ENCODE peak calls at places on chromosomes 12 and 14, in eight cellular contexts. One of them, this sample, is unnamed.

GRCh38 chr12:29609431-29610215 is 112.1 kb upstream of the OVCH1 start:
- DNase-seq in A673: no peak
- DNase-seq in gastrocnemius medialis: no peak
- DNase-seq in Peyer's patch: no peak
- DNase-seq in upper lobe of right lung: no peak
- DNase-seq in esophagus squamous epithelium: no peak
- DNase-seq in HCT116: no peak
- DNase-seq in fibroblast of lung: no peak
- DNase-seq in this sample: no peak

GRCh38 chr12:991350-992278 is 591 bp downstream of the ERC1 start:
- DNase-seq in A673: peak
- DNase-seq in gastrocnemius medialis: no peak
- DNase-seq in Peyer's patch: peak
- DNase-seq in upper lobe of right lung: no peak
- DNase-seq in esophagus squamous epithelium: no peak
- DNase-seq in HCT116: no peak
- DNase-seq in fibroblast of lung: no peak
- DNase-seq in this sample: no peak

GRCh38 chr12:77734489-77734888 is 96.2 kb upstream of the NAV3 start:
- DNase-seq in A673: no peak
- DNase-seq in gastrocnemius medialis: no peak
- DNase-seq in Peyer's patch: no peak
- DNase-seq in upper lobe of right lung: no peak
- DNase-seq in esophagus squamous epithelium: no peak
- DNase-seq in HCT116: no peak
- DNase-seq in fibroblast of lung: peak
- DNase-seq in this sample: no peak

GRCh38 chr12:13896063-13896626 is 85.3 kb downstream of the GRIN2B start:
- DNase-seq in A673: no peak
- DNase-seq in gastrocnemius medialis: no peak
- DNase-seq in Peyer's patch: no peak
- DNase-seq in upper lobe of right lung: no peak
- DNase-seq in esophagus squamous epithelium: no peak
- DNase-seq in HCT116: no peak
- DNase-seq in fibroblast of lung: no peak
- DNase-seq in this sample: no peak

GRCh38 chr12:91687052-91688017 is 458.3 kb downstream of the BTG1 start:
- DNase-seq in A673: no peak
- DNase-seq in gastrocnemius medialis: no peak
- DNase-seq in Peyer's patch: no peak
- DNase-seq in upper lobe of right lung: no peak
- DNase-seq in esophagus squamous epithelium: no peak
- DNase-seq in HCT116: peak
- DNase-seq in fibroblast of lung: no peak
- DNase-seq in this sample: no peak

GRCh38 chr14:22890416-22890815 is 7.4 kb downstream of the REM2 start:
- DNase-seq in A673: no peak
- DNase-seq in gastrocnemius medialis: no peak
- DNase-seq in Peyer's patch: no peak
- DNase-seq in upper lobe of right lung: no peak
- DNase-seq in esophagus squamous epithelium: no peak
- DNase-seq in HCT116: no peak
- DNase-seq in fibroblast of lung: no peak
- DNase-seq in this sample: no peak

GRCh38 chr14:38184132-38184531 is 23.6 kb upstream of the SSTR1 start:
- DNase-seq in A673: no peak
- DNase-seq in gastrocnemius medialis: no peak
- DNase-seq in Peyer's patch: no peak
- DNase-seq in upper lobe of right lung: no peak
- DNase-seq in esophagus squamous epithelium: no peak
- DNase-seq in HCT116: no peak
- DNase-seq in fibroblast of lung: no peak
- DNase-seq in this sample: no peak

GRCh38 chr12:49462103-49462739 is 76.6 kb upstream of the KCNH3 start:
- DNase-seq in A673: no peak
- DNase-seq in gastrocnemius medialis: peak
- DNase-seq in Peyer's patch: no peak
- DNase-seq in upper lobe of right lung: no peak
- DNase-seq in esophagus squamous epithelium: no peak
- DNase-seq in HCT116: no peak
- DNase-seq in fibroblast of lung: no peak
- DNase-seq in this sample: no peak

GRCh38 chr12:40569626-40570179 is 122.5 kb upstream of the CNTN1 start:
- DNase-seq in A673: no peak
- DNase-seq in gastrocnemius medialis: no peak
- DNase-seq in Peyer's patch: no peak
- DNase-seq in upper lobe of right lung: no peak
- DNase-seq in esophagus squamous epithelium: no peak
- DNase-seq in HCT116: no peak
- DNase-seq in fibroblast of lung: peak
- DNase-seq in this sample: no peak

GRCh38 chr12:47891356-47891755 is 13.4 kb downstream of the VDR start:
- DNase-seq in A673: no peak
- DNase-seq in gastrocnemius medialis: no peak
- DNase-seq in Peyer's patch: no peak
- DNase-seq in upper lobe of right lung: no peak
- DNase-seq in esophagus squamous epithelium: no peak
- DNase-seq in HCT116: no peak
- DNase-seq in fibroblast of lung: peak
- DNase-seq in this sample: no peak

GRCh38 chr14:95218472-95219193 is 61.3 kb upstream of the DICER1 start:
- DNase-seq in A673: no peak
- DNase-seq in gastrocnemius medialis: no peak
- DNase-seq in Peyer's patch: no peak
- DNase-seq in upper lobe of right lung: no peak
- DNase-seq in esophagus squamous epithelium: no peak
- DNase-seq in HCT116: no peak
- DNase-seq in fibroblast of lung: no peak
- DNase-seq in this sample: no peak

GRCh38 chr12:91774471-91774921 is 371.1 kb downstream of the BTG1 start:
- DNase-seq in A673: no peak
- DNase-seq in gastrocnemius medialis: no peak
- DNase-seq in Peyer's patch: no peak
- DNase-seq in upper lobe of right lung: no peak
- DNase-seq in esophagus squamous epithelium: no peak
- DNase-seq in HCT116: no peak
- DNase-seq in fibroblast of lung: peak
- DNase-seq in this sample: no peak

GRCh38 chr12:31234053-31234835 is 91.7 kb downstream of the SINHCAF start:
- DNase-seq in A673: no peak
- DNase-seq in gastrocnemius medialis: no peak
- DNase-seq in Peyer's patch: no peak
- DNase-seq in upper lobe of right lung: no peak
- DNase-seq in esophagus squamous epithelium: no peak
- DNase-seq in HCT116: no peak
- DNase-seq in fibroblast of lung: no peak
- DNase-seq in this sample: peak

GRCh38 chr12:51475543-51475942 is 50.9 kb downstream of the SLC4A8 start:
- DNase-seq in A673: no peak
- DNase-seq in gastrocnemius medialis: no peak
- DNase-seq in Peyer's patch: no peak
- DNase-seq in upper lobe of right lung: no peak
- DNase-seq in esophagus squamous epithelium: no peak
- DNase-seq in HCT116: no peak
- DNase-seq in fibroblast of lung: no peak
- DNase-seq in this sample: no peak

GRCh38 chr14:100192250-100192671 is 32.8 kb upstream of the DEGS2 start:
- DNase-seq in A673: no peak
- DNase-seq in gastrocnemius medialis: peak
- DNase-seq in Peyer's patch: peak
- DNase-seq in upper lobe of right lung: peak
- DNase-seq in esophagus squamous epithelium: no peak
- DNase-seq in HCT116: no peak
- DNase-seq in fibroblast of lung: no peak
- DNase-seq in this sample: peak

GRCh38 chr14:96154900-96155299 is 49.7 kb upstream of the BDKRB2 start:
- DNase-seq in A673: no peak
- DNase-seq in gastrocnemius medialis: no peak
- DNase-seq in Peyer's patch: no peak
- DNase-seq in upper lobe of right lung: no peak
- DNase-seq in esophagus squamous epithelium: no peak
- DNase-seq in HCT116: no peak
- DNase-seq in fibroblast of lung: no peak
- DNase-seq in this sample: no peak

GRCh38 chr14:106327234-106327633 is 800.9 kb downstream of the TMEM121 start:
- DNase-seq in A673: no peak
- DNase-seq in gastrocnemius medialis: no peak
- DNase-seq in Peyer's patch: no peak
- DNase-seq in upper lobe of right lung: no peak
- DNase-seq in esophagus squamous epithelium: no peak
- DNase-seq in HCT116: no peak
- DNase-seq in fibroblast of lung: no peak
- DNase-seq in this sample: no peak

GRCh38 chr12:12979731-12980259 is 20.3 kb downstream of the HEBP1 start:
- DNase-seq in A673: no peak
- DNase-seq in gastrocnemius medialis: no peak
- DNase-seq in Peyer's patch: no peak
- DNase-seq in upper lobe of right lung: no peak
- DNase-seq in esophagus squamous epithelium: no peak
- DNase-seq in HCT116: no peak
- DNase-seq in fibroblast of lung: peak
- DNase-seq in this sample: no peak

GRCh38 chr12:46453428-46453827 is 80.9 kb upstream of the SLC38A2 start:
- DNase-seq in A673: no peak
- DNase-seq in gastrocnemius medialis: no peak
- DNase-seq in Peyer's patch: no peak
- DNase-seq in upper lobe of right lung: no peak
- DNase-seq in esophagus squamous epithelium: no peak
- DNase-seq in HCT116: no peak
- DNase-seq in fibroblast of lung: no peak
- DNase-seq in this sample: no peak

GRCh38 chr14:101116486-101117130 is 213.1 kb upstream of the RTL1 start:
- DNase-seq in A673: no peak
- DNase-seq in gastrocnemius medialis: no peak
- DNase-seq in Peyer's patch: peak
- DNase-seq in upper lobe of right lung: no peak
- DNase-seq in esophagus squamous epithelium: no peak
- DNase-seq in HCT116: no peak
- DNase-seq in fibroblast of lung: no peak
- DNase-seq in this sample: no peak

GRCh38 chr12:69022674-69023073 is 89.7 kb upstream of the CPM start:
- DNase-seq in A673: no peak
- DNase-seq in gastrocnemius medialis: no peak
- DNase-seq in Peyer's patch: no peak
- DNase-seq in upper lobe of right lung: no peak
- DNase-seq in esophagus squamous epithelium: no peak
- DNase-seq in HCT116: no peak
- DNase-seq in fibroblast of lung: no peak
- DNase-seq in this sample: no peak

GRCh38 chr12:65300679-65301349 is 22.3 kb downstream of the MSRB3 start:
- DNase-seq in A673: peak
- DNase-seq in gastrocnemius medialis: no peak
- DNase-seq in Peyer's patch: no peak
- DNase-seq in upper lobe of right lung: no peak
- DNase-seq in esophagus squamous epithelium: no peak
- DNase-seq in HCT116: peak
- DNase-seq in fibroblast of lung: peak
- DNase-seq in this sample: no peak

GRCh38 chr14:103856105-103856504 is 8.7 kb upstream of the PPP1R13B start:
- DNase-seq in A673: no peak
- DNase-seq in gastrocnemius medialis: no peak
- DNase-seq in Peyer's patch: no peak
- DNase-seq in upper lobe of right lung: no peak
- DNase-seq in esophagus squamous epithelium: no peak
- DNase-seq in HCT116: no peak
- DNase-seq in fibroblast of lung: no peak
- DNase-seq in this sample: peak

GRCh38 chr14:103857256-103857655 is 9.9 kb upstream of the PPP1R13B start:
- DNase-seq in A673: no peak
- DNase-seq in gastrocnemius medialis: no peak
- DNase-seq in Peyer's patch: no peak
- DNase-seq in upper lobe of right lung: no peak
- DNase-seq in esophagus squamous epithelium: no peak
- DNase-seq in HCT116: no peak
- DNase-seq in fibroblast of lung: no peak
- DNase-seq in this sample: peak

GRCh38 chr14:103854017-103854808 is 6.8 kb upstream of the PPP1R13B start:
- DNase-seq in A673: no peak
- DNase-seq in gastrocnemius medialis: no peak
- DNase-seq in Peyer's patch: no peak
- DNase-seq in upper lobe of right lung: no peak
- DNase-seq in esophagus squamous epithelium: no peak
- DNase-seq in HCT116: no peak
- DNase-seq in fibroblast of lung: no peak
- DNase-seq in this sample: peak

GRCh38 chr14:103855734-103856095 is 8.3 kb upstream of the PPP1R13B start:
- DNase-seq in A673: no peak
- DNase-seq in gastrocnemius medialis: no peak
- DNase-seq in Peyer's patch: no peak
- DNase-seq in upper lobe of right lung: no peak
- DNase-seq in esophagus squamous epithelium: no peak
- DNase-seq in HCT116: no peak
- DNase-seq in fibroblast of lung: no peak
- DNase-seq in this sample: no peak

GRCh38 chr14:103854822-103855733 is 7.7 kb upstream of the PPP1R13B start:
- DNase-seq in A673: no peak
- DNase-seq in gastrocnemius medialis: no peak
- DNase-seq in Peyer's patch: no peak
- DNase-seq in upper lobe of right lung: peak
- DNase-seq in esophagus squamous epithelium: no peak
- DNase-seq in HCT116: no peak
- DNase-seq in fibroblast of lung: no peak
- DNase-seq in this sample: peak
- TF ChIP-seq CTCF in A673: no peak
- TF ChIP-seq CTCF in gastrocnemius medialis: no peak
- TF ChIP-seq CTCF in Peyer's patch: no peak
- TF ChIP-seq CTCF in upper lobe of right lung: no peak
- TF ChIP-seq CTCF in esophagus squamous epithelium: no peak
- TF ChIP-seq CTCF in HCT116: no peak
- TF ChIP-seq CTCF in fibroblast of lung: no peak
- TF ChIP-seq CTCF in this sample: no peak

GRCh38 chr14:49642163-49642562 is 7.1 kb upstream of the DNAAF2 start:
- DNase-seq in A673: no peak
- DNase-seq in gastrocnemius medialis: no peak
- DNase-seq in Peyer's patch: no peak
- DNase-seq in upper lobe of right lung: no peak
- DNase-seq in esophagus squamous epithelium: no peak
- DNase-seq in HCT116: no peak
- DNase-seq in fibroblast of lung: no peak
- DNase-seq in this sample: no peak
- H3K27ac ChIP-seq in A673: no peak
- H3K27ac ChIP-seq in gastrocnemius medialis: peak
- H3K27ac ChIP-seq in Peyer's patch: peak
- H3K27ac ChIP-seq in upper lobe of right lung: no peak
- H3K27ac ChIP-seq in esophagus squamous epithelium: no peak
- H3K27ac ChIP-seq in HCT116: no peak
- H3K27ac ChIP-seq in fibroblast of lung: no peak
- H3K27ac ChIP-seq in this sample: peak

GRCh38 chr12:74646831-74647230 is 109.2 kb downstream of the ATXN7L3B start:
- DNase-seq in A673: peak
- DNase-seq in gastrocnemius medialis: no peak
- DNase-seq in Peyer's patch: no peak
- DNase-seq in upper lobe of right lung: no peak
- DNase-seq in esophagus squamous epithelium: no peak
- DNase-seq in HCT116: peak
- DNase-seq in fibroblast of lung: peak
- DNase-seq in this sample: no peak
- TF ChIP-seq CTCF in A673: peak
- TF ChIP-seq CTCF in gastrocnemius medialis: no peak
- TF ChIP-seq CTCF in Peyer's patch: no peak
- TF ChIP-seq CTCF in upper lobe of right lung: no peak
- TF ChIP-seq CTCF in esophagus squamous epithelium: no peak
- TF ChIP-seq CTCF in HCT116: peak
- TF ChIP-seq CTCF in fibroblast of lung: no peak
- TF ChIP-seq CTCF in this sample: no peak

GRCh38 chr12:53381739-53382630 is 2.0 kb downstream of the SP1 start:
- DNase-seq in A673: peak
- DNase-seq in gastrocnemius medialis: peak
- DNase-seq in Peyer's patch: peak
- DNase-seq in upper lobe of right lung: peak
- DNase-seq in esophagus squamous epithelium: no peak
- DNase-seq in HCT116: no peak
- DNase-seq in fibroblast of lung: peak
- DNase-seq in this sample: peak
- H3K27ac ChIP-seq in A673: peak
- H3K27ac ChIP-seq in gastrocnemius medialis: peak
- H3K27ac ChIP-seq in Peyer's patch: peak
- H3K27ac ChIP-seq in upper lobe of right lung: peak
- H3K27ac ChIP-seq in esophagus squamous epithelium: peak
- H3K27ac ChIP-seq in HCT116: peak
- H3K27ac ChIP-seq in fibroblast of lung: peak
- H3K27ac ChIP-seq in this sample: peak